ENCODE peak calls at places on chromosomes 3 and 15, in five cellular contexts. V is fibroblast of the aortic adventitia, S is stomach, P is GM12865, H is suprapubic skin. X is an unnamed sample.

GRCh38 chr15:98648654-98649537 is 557 bp downstream of the IGF1R start:
- DNase-seq in V (peak), S (peak), P (peak), H (no peak), X (no peak)

GRCh38 chr3:138941259-138941885 is 5.6 kb downstream of the FOXL2 start:
- DNase-seq in V (peak), S (no peak), P (peak), H (no peak), X (no peak)

GRCh38 chr15:55627730-55628368 is 39.7 kb upstream of the PYGO1 start:
- DNase-seq in V (peak), S (peak), P (no peak), H (no peak), X (peak)

GRCh38 chr3:61796088-61796680 is 234.8 kb downstream of the PTPRG start:
- DNase-seq in V (peak), S (no peak), P (no peak), H (no peak), X (no peak)

GRCh38 chr3:115398481-115398880 is 224.8 kb upstream of the GAP43 start:
- DNase-seq in V (no peak), S (no peak), P (no peak), H (no peak), X (no peak)

GRCh38 chr3:105755121-105755886 is 113.5 kb downstream of the CBLB start:
- DNase-seq in V (no peak), S (no peak), P (no peak), H (no peak), X (no peak)

GRCh38 chr3:175144368-175144767 is 285.2 kb downstream of the NAALADL2 start:
- DNase-seq in V (no peak), S (no peak), P (no peak), H (no peak), X (no peak)

GRCh38 chr3:183265713-183266417 is 12.8 kb downstream of the B3GNT5 start:
- DNase-seq in V (peak), S (peak), P (no peak), H (no peak), X (peak)

GRCh38 chr3:194277547-194278091 is 73.5 kb downstream of the CPN2 start:
- DNase-seq in V (peak), S (no peak), P (no peak), H (peak), X (peak)

GRCh38 chr3:50147861-50148260 is 7.3 kb upstream of the SEMA3F start:
- DNase-seq in V (no peak), S (no peak), P (no peak), H (no peak), X (no peak)

GRCh38 chr3:15645740-15646490 is 44.4 kb downstream of the BTD start:
- DNase-seq in V (peak), S (no peak), P (no peak), H (no peak), X (peak)

GRCh38 chr3:43388188-43388587 is 101.8 kb downstream of the SNRK start:
- DNase-seq in V (no peak), S (no peak), P (no peak), H (no peak), X (no peak)

GRCh38 chr3:176914764-176915163 is 282.5 kb downstream of the TBL1XR1 start:
- DNase-seq in V (peak), S (no peak), P (no peak), H (no peak), X (no peak)

GRCh38 chr3:122857019-122857418 is 62.1 kb downstream of the SLC49A4 start:
- DNase-seq in V (peak), S (no peak), P (no peak), H (no peak), X (no peak)

GRCh38 chr3:137767146-137768020 is 3.3 kb downstream of the SOX14 start:
- DNase-seq in V (no peak), S (no peak), P (no peak), H (no peak), X (no peak)

GRCh38 chr3:120506076-120506827 is 55.5 kb upstream of the FSTL1 start:
- DNase-seq in V (peak), S (no peak), P (no peak), H (no peak), X (no peak)

GRCh38 chr15:53448215-53449001 is 311.1 kb downstream of the WDR72 start:
- DNase-seq in V (no peak), S (no peak), P (no peak), H (no peak), X (no peak)

GRCh38 chr3:30293621-30294240 is 312.7 kb upstream of the TGFBR2 start:
- DNase-seq in V (no peak), S (no peak), P (no peak), H (no peak), X (no peak)

GRCh38 chr15:90889736-90890456 is 5.6 kb downstream of the FES start:
- DNase-seq in V (no peak), S (no peak), P (no peak), H (no peak), X (no peak)

GRCh38 chr3:186790261-186790981 is 7.0 kb downstream of the EIF4A2 start:
- DNase-seq in V (peak), S (no peak), P (peak), H (no peak), X (no peak)

GRCh38 chr3:135995766-135996165 is 30.2 kb downstream of the PPP2R3A start:
- DNase-seq in V (no peak), S (no peak), P (no peak), H (no peak), X (no peak)

GRCh38 chr3:136197159-136197715 is 1.1 kb upstream of the MSL2 start:
- DNase-seq in V (no peak), S (no peak), P (peak), H (no peak), X (no peak)

GRCh38 chr3:101362408-101362807 is 42.0 kb upstream of the IMPG2 start:
- DNase-seq in V (no peak), S (no peak), P (no peak), H (no peak), X (no peak)

GRCh38 chr3:102737353-102737752 is 302.5 kb downstream of the ZPLD1 start:
- DNase-seq in V (no peak), S (no peak), P (no peak), H (no peak), X (no peak)

GRCh38 chr3:16311960-16312451 is 47.0 kb downstream of the OXNAD1 start:
- DNase-seq in V (peak), S (no peak), P (peak), H (no peak), X (no peak)

GRCh38 chr3:190694335-190695001 is 168.0 kb downstream of the GMNC start:
- DNase-seq in V (no peak), S (no peak), P (no peak), H (no peak), X (no peak)

GRCh38 chr15:74127255-74127953 is 3.0 kb upstream of the ISLR2 start:
- DNase-seq in V (peak), S (peak), P (peak), H (peak), X (peak)

GRCh38 chr3:17831366-17831765 is 88.9 kb upstream of the TBC1D5 start:
- DNase-seq in V (peak), S (no peak), P (no peak), H (no peak), X (no peak)

GRCh38 chr3:127439621-127440020 is 150.9 kb downstream of the TPRA1 start:
- DNase-seq in V (no peak), S (no peak), P (no peak), H (peak), X (no peak)

GRCh38 chr3:149658444-149659172 is 783 bp upstream of the WWTR1 start:
- DNase-seq in V (peak), S (peak), P (peak), H (peak), X (peak)

GRCh38 chr3:55190296-55190695 is 262.4 kb upstream of the LRTM1 start:
- DNase-seq in V (no peak), S (no peak), P (no peak), H (no peak), X (no peak)

GRCh38 chr3:194671511-194671899 is 486 bp downstream of the LSG1 start:
- DNase-seq in V (peak), S (no peak), P (peak), H (no peak), X (no peak)

GRCh38 chr3:146184616-146185015 is 23.6 kb upstream of the PLOD2 start:
- DNase-seq in V (peak), S (peak), P (no peak), H (no peak), X (no peak)

GRCh38 chr3:135966349-135966695 is 794 bp downstream of the PPP2R3A start:
- DNase-seq in V (peak), S (no peak), P (no peak), H (no peak), X (no peak)

GRCh38 chr15:32004249-32004648 is 26.1 kb upstream of the CHRNA7 start:
- DNase-seq in V (no peak), S (no peak), P (no peak), H (no peak), X (no peak)

GRCh38 chr15:32003558-32003957 is 26.8 kb upstream of the CHRNA7 start:
- DNase-seq in V (no peak), S (no peak), P (no peak), H (no peak), X (no peak)
- TF ChIP-seq CTCF in V (no peak), S (no peak), P (no peak), H (no peak), X (no peak)

GRCh38 chr3:107662109-107662477 is 139.3 kb downstream of the BBX start:
- DNase-seq in V (peak), S (no peak), P (peak), H (no peak), X (no peak)

GRCh38 chr3:107660316-107660976 is 137.7 kb downstream of the BBX start:
- DNase-seq in V (peak), S (no peak), P (peak), H (no peak), X (no peak)

GRCh38 chr3:107662586-107662985 is 139.8 kb downstream of the BBX start:
- DNase-seq in V (peak), S (no peak), P (no peak), H (no peak), X (no peak)

GRCh38 chr3:107663266-107663665 is 140.5 kb downstream of the BBX start:
- DNase-seq in V (no peak), S (no peak), P (no peak), H (no peak), X (no peak)

DNA sequence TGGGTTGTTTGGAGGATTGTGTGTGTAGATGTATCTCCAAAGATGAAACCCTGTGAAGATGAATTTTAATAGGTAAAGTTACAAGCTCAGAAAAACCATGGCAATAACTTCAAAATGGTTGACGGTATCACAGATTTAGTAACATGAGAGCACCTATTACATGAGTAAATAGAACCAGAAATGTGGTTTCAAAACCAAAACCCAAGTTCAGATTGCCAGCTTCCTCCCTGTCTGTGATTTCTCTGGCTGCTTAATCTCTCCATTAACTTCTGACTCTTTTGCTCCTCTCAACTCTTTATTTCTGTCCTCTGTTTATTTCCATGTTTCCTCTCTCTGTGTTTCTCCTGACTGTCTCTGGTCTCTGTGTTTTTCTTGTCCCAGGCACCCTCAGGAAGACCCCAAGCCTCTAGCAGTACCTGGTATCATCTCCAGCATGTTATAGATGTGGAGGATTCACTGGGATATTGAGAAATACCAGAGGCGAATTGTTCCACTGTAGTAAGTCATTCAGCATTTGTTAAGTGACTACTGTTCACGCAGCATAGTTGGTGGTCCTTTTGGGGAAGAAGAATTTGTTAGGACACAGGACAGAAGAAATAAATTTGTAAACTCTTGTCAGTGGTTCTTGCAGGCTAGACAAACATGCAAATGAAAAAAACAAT is 138.8 kb downstream of the BBX start:
- DNase-seq in V (peak), S (no peak), P (peak), H (no peak), X (no peak)
- H3K4me3 ChIP-seq in V (peak), S (peak), P (no peak), H (peak), X (no peak)

DNA sequence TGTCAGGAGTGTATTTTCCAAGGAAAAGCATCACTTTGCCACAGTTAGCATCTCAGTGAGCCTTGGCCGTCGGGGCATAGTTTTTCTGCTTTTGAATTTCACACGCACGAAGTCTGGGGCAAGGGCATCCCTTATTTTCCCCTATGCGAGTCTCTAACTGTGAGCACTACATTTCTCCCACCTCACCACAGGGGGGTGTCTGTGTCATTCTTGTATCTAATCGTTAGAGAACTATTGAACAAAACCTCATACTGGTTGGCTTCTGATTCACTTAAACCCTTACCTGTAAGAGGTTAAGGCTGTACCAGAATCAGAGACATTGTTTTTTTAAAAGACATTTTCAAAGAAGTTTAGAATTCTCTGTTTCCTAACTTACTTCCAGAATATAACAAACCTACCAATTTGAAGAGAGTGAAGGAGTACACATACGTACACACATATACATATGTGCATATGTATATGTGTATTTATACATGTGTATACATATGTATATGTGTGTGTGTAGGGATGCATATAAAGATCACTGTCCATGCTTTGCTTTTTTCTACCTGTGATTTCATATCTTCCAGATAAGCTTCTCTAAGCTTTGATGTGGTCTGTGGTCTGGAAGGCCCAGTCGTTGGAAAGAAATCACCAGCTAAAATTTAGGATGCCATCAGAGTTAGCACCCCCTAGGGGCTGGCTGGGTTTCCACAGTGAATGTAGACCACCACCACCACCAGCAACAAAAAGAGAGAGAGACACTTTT is 49.4 kb downstream of the MYZAP start:
- DNase-seq in V (peak), S (no peak), P (peak), H (no peak), X (no peak)
- TF ChIP-seq CTCF in V (peak), S (no peak), P (peak), H (no peak), X (peak)

GRCh38 chr3:42072930-42073329 is 18.2 kb upstream of the TRAK1 start:
- DNase-seq in V (no peak), S (no peak), P (no peak), H (no peak), X (no peak)
- H3K4me3 ChIP-seq in V (no peak), S (no peak), P (no peak), H (peak), X (no peak)

GRCh38 chr3:189625566-189625965 is 5.6 kb upstream of the TP63 start:
- DNase-seq in V (no peak), S (no peak), P (no peak), H (no peak), X (no peak)

GRCh38 chr3:189622629-189623028 is 8.6 kb upstream of the TP63 start:
- DNase-seq in V (no peak), S (no peak), P (no peak), H (no peak), X (no peak)

GRCh38 chr3:189626286-189626685 is 4.9 kb upstream of the TP63 start:
- DNase-seq in V (no peak), S (no peak), P (no peak), H (no peak), X (no peak)

GRCh38 chr3:189624130-189624529 is 7.1 kb upstream of the TP63 start:
- DNase-seq in V (no peak), S (no peak), P (no peak), H (no peak), X (no peak)

DNA sequence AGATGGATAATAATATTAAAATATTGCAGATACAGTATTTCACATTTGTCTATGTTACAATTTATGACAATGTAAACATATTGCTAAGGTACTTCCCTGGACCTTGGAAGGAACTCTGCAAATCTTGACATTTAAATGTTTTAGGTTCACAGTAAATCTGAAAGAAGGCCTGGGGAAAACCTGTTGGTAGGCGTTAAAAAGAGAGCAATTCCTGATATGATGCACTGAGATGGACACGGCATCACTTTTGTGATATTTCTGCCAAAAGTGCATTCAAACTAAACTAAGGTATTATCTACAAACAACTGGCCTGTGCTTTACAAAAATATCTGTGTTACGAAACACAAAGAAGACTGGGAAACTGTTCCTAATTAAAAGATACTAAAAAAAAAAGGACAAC is 6.1 kb upstream of the TP63 start:
- DNase-seq in V (no peak), S (no peak), P (peak), H (no peak), X (no peak)
- TF ChIP-seq CTCF in V (no peak), S (no peak), P (no peak), H (no peak), X (no peak)

DNA sequence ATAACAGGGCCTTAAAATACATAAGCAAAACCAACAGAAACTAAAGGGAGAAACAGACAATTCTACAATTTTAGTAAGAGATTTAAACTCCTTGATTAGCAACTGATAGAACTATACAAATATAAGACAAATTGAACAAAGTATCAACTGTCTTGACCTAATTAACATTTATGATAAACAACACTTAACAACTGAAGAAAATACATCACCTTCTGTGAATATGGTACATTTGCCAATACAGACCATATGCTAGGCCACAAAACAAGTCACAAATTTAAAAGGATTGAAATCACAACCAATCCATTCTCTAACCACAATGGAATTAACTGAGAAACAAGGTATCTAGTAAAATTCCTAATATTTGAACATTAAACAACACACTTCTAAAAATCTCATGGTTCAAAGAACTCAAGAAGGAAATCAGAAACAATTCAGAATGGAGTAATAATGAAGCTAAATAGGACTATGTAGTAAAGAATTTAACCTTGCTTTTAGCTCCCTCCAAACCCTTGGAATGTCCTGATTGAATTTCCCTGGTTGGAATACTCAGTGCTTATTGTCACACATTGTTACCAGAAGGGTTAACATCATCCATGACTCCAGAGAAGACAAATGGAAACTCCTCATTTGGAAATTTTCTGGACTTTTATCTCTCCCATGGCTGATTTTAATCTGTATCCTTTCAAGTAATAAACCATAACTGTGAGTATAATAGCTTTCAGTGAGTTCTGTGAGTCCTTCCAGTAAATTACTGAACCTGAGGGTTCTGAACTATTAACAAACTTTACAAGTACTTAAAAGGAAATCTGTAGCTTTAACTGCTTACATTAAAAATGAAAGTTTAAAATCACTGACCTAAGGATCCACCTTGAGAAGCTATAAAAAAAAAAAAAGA is 88.8 kb downstream of the DLG1 start:
- DNase-seq in V (no peak), S (no peak), P (no peak), H (no peak), X (no peak)
- H3K4me3 ChIP-seq in V (no peak), S (no peak), P (no peak), H (no peak), X (no peak)

DNA sequence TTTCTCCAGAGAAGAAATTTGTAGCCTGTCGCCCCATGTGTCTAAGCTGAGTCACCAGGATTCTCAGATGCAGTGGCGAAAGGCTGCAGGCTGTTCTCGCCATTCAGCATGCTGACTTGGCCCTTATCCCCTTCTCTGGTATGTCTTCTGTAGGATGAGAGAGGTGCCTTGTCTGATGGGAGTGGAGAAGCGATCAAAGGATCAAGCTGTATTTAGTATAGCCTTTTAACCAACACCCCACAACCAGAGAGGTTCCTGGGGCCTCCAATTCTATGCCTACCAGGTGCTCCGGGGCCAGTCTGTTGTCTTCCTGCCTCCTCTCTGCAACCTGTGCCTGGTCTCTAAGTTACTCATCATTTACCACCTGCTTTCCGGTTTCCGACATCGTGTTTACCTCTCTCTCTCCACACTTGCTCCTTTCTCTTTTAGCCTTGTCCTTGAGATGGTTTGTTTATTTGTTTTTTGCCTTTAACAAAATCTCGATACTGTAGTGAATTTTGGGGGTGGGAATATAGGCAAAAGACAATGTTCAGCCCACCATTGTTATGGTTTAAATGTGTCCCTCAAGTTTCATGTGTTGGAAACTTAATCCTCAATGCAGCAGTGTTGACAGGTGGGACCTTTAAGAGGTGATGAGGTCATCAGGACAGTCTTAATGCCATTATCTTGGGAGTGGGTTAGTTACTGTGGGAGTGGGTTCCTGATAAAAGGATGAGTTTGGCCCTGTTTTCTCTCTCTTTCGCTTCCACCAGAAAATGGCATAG is 31.4 kb upstream of the MFSD1 start:
- DNase-seq in V (peak), S (no peak), P (no peak), H (no peak), X (no peak)
- TF ChIP-seq CTCF in V (no peak), S (no peak), P (no peak), H (no peak), X (no peak)

GRCh38 chr3:60770532-60770931 is 480.7 kb downstream of the FHIT start:
- DNase-seq in V (no peak), S (no peak), P (no peak), H (no peak), X (no peak)
- H3K4me3 ChIP-seq in V (no peak), S (no peak), P (no peak), H (no peak), X (no peak)